ENCODE peak calls at places on chromosomes 4 and X, in eight cellular contexts. A is keratinocyte, O is K562, N is AG04450, V is GM23338, X is IMR-90, S is ovary, K is cardiac muscle cell. C is an unnamed sample.
A peak's percentile ranks its signal among the peaks of the same experiment; 100 is the strongest.

GRCh38 chrX:115911967-115912366 is 258.6 kb upstream of the AGTR2 start:
- DNase-seq in O (no peak), X (no peak), A (no peak), S (no peak), V (no peak), N (no peak), K (no peak), C (no peak)

GRCh38 chr4:77481856-77482255 is 123.8 kb upstream of the CXCL13 start:
- DNase-seq in N (no peak), O (no peak), X (no peak), A (no peak), K (peak; percentile 40), S (no peak), V (no peak), C (peak; percentile 88)

GRCh38 chrX:64975491-64975890 is 759 bp downstream of the ZC4H2 start:
- DNase-seq in S (peak; percentile 31), X (no peak), O (no peak), N (no peak), K (peak; percentile 14), A (no peak), V (peak; percentile 60), C (peak; percentile 9)

GRCh38 chrX:134186362-134187121 is 50.4 kb upstream of the CCDC160 start:
- DNase-seq in A (no peak), X (no peak), N (no peak), O (no peak), V (no peak), S (no peak), K (no peak), C (peak; percentile 14)

GRCh38 chrX:427812-428725 is 41.4 kb upstream of the PPP2R3B start:
- DNase-seq in K (no peak), O (peak; percentile 24), V (peak; percentile 86), X (no peak), A (no peak), S (no peak), N (no peak), C (no peak)

GRCh38 chr4:152689615-152690501 is 10.1 kb upstream of the TMEM154 start:
- DNase-seq in S (no peak), N (no peak), K (no peak), V (no peak), A (no peak), O (no peak), X (no peak), C (no peak)

GRCh38 chr4:139552506-139552905 is 3.5 kb downstream of the SETD7 start:
- DNase-seq in S (no peak), O (no peak), K (peak; percentile 41), A (no peak), N (no peak), V (no peak), X (peak; percentile 53), C (no peak)

GRCh38 chrX:132671229-132671641 is 182.4 kb upstream of the MBNL3 start:
- DNase-seq in N (no peak), S (no peak), A (no peak), K (no peak), O (no peak), X (peak; percentile 4), V (peak; percentile 65), C (peak; percentile 19)

GRCh38 chr4:121614136-121614535 is 82.6 kb downstream of the ANXA5 start:
- DNase-seq in A (no peak), O (no peak), X (no peak), K (no peak), N (no peak), S (no peak), V (no peak), C (no peak)

GRCh38 chrX:135484636-135485289 is 35.7 kb upstream of the INTS6L start:
- DNase-seq in O (peak; percentile 56), S (no peak), A (no peak), K (peak; percentile 79), N (no peak), V (peak; percentile 27), X (peak; percentile 57), C (peak; percentile 46)

GRCh38 chrX:68183612-68184214 is 249.6 kb downstream of the OPHN1 start:
- DNase-seq in X (peak; percentile 51), V (peak; percentile 65), A (no peak), O (peak; percentile 60), N (no peak), S (no peak), K (peak; percentile 52), C (peak; percentile 38)

GRCh38 chr4:58515206-58515605 is 1405.0 kb upstream of the IGFBP7 start:
- DNase-seq in A (no peak), N (no peak), O (no peak), V (peak; percentile 7), S (no peak), X (no peak), K (no peak), C (no peak)

GRCh38 chrX:9873952-9874351 is 87.7 kb downstream of the SHROOM2 start:
- DNase-seq in A (no peak), N (no peak), X (peak; percentile 49), O (peak; percentile 35), K (no peak), S (no peak), V (peak; percentile 65), C (peak; percentile 44)

GRCh38 chrX:30364229-30364628 is 55.0 kb upstream of the NR0B1 start:
- DNase-seq in A (no peak), S (no peak), X (no peak), V (no peak), K (no peak), N (no peak), O (no peak), C (no peak)

GRCh38 chrX:17459596-17459995 is 84.6 kb downstream of the NHS start:
- DNase-seq in X (peak; percentile 66), N (no peak), S (no peak), V (no peak), O (no peak), A (no peak), K (peak; percentile 58), C (peak; percentile 66)

GRCh38 chr4:38516194-38516593 is 147.8 kb upstream of the KLF3 start:
- DNase-seq in V (no peak), N (no peak), S (no peak), A (no peak), K (no peak), X (no peak), O (no peak), C (peak; percentile 34)
- H3K27me3 ChIP-seq in V (no peaks in the 10 kb centered on the region), N (no peaks in the 10 kb centered on the region), S (no peaks in the 10 kb centered on the region), A (no peaks in the 10 kb centered on the region), K (no peaks in the 10 kb centered on the region), X (peaks cover 13% of the 10 kb centered on the region), O (no peaks in the 10 kb centered on the region), C (no peaks in the 10 kb centered on the region)

DNA sequence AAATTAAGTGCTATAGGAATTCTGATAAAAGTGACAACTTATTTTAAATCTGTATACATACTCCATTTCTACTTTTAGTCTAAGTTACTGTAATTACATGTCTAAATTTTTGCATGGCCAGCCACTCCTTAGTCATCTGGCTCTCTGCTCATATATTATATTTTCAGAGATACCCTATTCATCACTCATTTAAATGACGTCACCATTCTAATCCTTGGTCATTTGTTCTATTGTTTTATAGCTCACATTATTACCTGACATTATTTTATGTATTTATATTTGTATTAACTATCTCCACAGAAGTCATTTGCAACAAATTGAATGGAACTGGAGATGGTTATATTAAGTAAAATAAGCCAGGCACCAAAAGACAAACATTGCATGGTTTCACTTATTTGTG is 179.6 kb upstream of the CXorf51A start:
- DNase-seq in S (no peak), N (no peak), O (no peak), V (no peak), X (no peak), A (no peak), K (no peak), C (no peak)
- H3K4me3 ChIP-seq in S (no peak overlapping the region), N (no peak overlapping the region), O (no peak overlapping the region), V (no peak overlapping the region), X (no peak overlapping the region), A (no peak overlapping the region), K (no peak overlapping the region), C (no peak overlapping the region)

GRCh38 chr4:2283199-2283711 is 21.3 kb upstream of the MXD4 start:
- DNase-seq in X (no peak), S (no peak), V (no peak), A (no peak), O (no peak), K (no peak), N (no peak), C (no peak)

GRCh38 chr4:2281575-2282343 is 19.9 kb upstream of the MXD4 start:
- DNase-seq in N (no peak), S (no peak), A (no peak), O (no peak), V (no peak), K (no peak), X (no peak), C (no peak)

GRCh38 chr4:2277956-2278355 is 16.0 kb upstream of the MXD4 start:
- DNase-seq in X (no peak), N (no peak), O (no peak), V (no peak), S (no peak), A (no peak), K (no peak), C (no peak)

GRCh38 chr4:2284161-2284933 is 22.4 kb upstream of the MXD4 start:
- DNase-seq in O (no peak), K (no peak), X (no peak), A (no peak), N (no peak), V (no peak), S (no peak), C (no peak)

DNA sequence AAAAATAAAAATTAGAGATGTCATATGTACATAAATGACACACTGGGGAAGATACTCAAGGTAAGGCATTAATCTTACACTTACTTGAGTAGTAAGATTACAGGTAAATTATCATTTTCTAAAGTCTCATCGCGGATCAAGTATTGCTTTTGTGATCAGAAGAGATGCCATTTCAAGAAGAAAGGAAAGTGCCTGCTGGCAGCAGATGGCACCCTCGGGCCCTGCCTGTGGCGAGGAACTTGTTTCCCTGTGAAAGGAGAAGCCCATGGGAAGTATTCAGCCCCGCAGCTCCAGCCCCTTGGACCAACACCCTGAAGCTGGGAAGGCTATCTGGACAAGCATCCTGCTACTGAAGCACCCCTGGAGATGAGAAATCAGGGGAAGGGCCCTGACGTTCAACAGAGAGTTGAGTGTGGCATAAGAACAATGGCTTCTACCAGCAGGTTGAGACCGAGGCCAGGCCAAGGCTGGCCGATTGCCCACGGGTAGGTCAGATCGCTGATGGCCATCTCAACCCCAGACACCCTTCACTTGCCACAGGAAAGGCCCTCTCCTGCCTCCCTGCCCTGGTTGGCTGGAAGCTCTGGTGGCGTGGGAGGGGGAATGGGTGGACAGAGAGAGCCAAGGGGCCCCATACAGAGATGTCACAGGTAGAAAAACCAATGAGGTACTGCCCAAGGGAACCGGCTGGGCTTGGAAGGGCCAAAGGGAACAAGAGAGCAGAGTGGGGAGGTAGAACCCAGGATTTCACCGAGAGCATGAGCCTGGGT is 18.8 kb upstream of the MXD4 start:
- DNase-seq in O (no peak), V (no peak), S (no peak), X (no peak), N (no peak), K (no peak), A (no peak), C (no peak)
- TF ChIP-seq CTCF in O (no peak), V (no peak), S (no peak), X (peak; percentile 23), N (no peak), K (no peak), A (no peak), C (peak; percentile 18)

GRCh38 chrX:110863883-110864282 is 68.3 kb upstream of the CHRDL1 start:
- DNase-seq in A (no peak), S (no peak), N (no peak), O (no peak), V (no peak), K (no peak), X (no peak), C (no peak)

GRCh38 chrX:110853610-110854009 is 58.0 kb upstream of the CHRDL1 start:
- DNase-seq in S (no peak), O (no peak), N (no peak), K (peak; percentile 6), V (peak; percentile 64), A (no peak), X (no peak), C (peak; percentile 9)

GRCh38 chrX:110858565-110858964 is 62.9 kb upstream of the CHRDL1 start:
- DNase-seq in A (no peak), S (no peak), N (no peak), K (no peak), V (no peak), X (no peak), O (no peak), C (no peak)
- H3K27me3 ChIP-seq in A (peaks cover 5% of the 10 kb centered on the region), S (no peaks in the 10 kb centered on the region), N (no peaks in the 10 kb centered on the region), K (peaks cover 8% of the 10 kb centered on the region), V (no peaks in the 10 kb centered on the region), X (peaks cover 9% of the 10 kb centered on the region), O (no peaks in the 10 kb centered on the region), C (no peaks in the 10 kb centered on the region)

C was measured in bronchial epithelial cell.